ENCODE peak calls at places on chromosomes 5 and 9, in four cellular contexts. L is HepG2, P is GM12878, I is K562. Y is an unnamed sample.

GRCh38 chr9:131252120-131252519 is 24.2 kb downstream of the FAM78A start:
- DNase-seq in L (no peak), P (no peak), I (no peak), Y (no peak)

GRCh38 chr9:87189006-87189405 is 241.7 kb upstream of the GAS1 start:
- DNase-seq in L (no peak), P (no peak), I (no peak), Y (no peak)

GRCh38 chr5:51521583-51521982 is 138.3 kb downstream of the ISL1 start:
- DNase-seq in L (no peak), P (no peak), I (no peak), Y (no peak)

GRCh38 chr5:93579561-93580386 is 1.2 kb downstream of the NR2F1-AS1 start:
- DNase-seq in L (no peak), P (no peak), I (no peak), Y (peak; percentile 55)

GRCh38 chr9:128310461-128310860 is 11.8 kb downstream of the TRUB2 start:
- DNase-seq in L (no peak), P (no peak), I (no peak), Y (no peak)

GRCh38 chr5:181243521-181244307 is at the start of gene RACK1:
- DNase-seq in L (peak; percentile 87), P (peak; percentile 89), I (peak; percentile 67), Y (peak; percentile 86)

GRCh38 chr5:36162810-36163486 is 11.0 kb downstream of the SKP2 start:
- DNase-seq in L (no peak), P (no peak), I (no peak), Y (no peak)

GRCh38 chr9:6354072-6354686 is 26.0 kb downstream of the TPD52L3 start:
- DNase-seq in L (peak; percentile 61), P (peak; percentile 45), I (peak; percentile 49), Y (peak; percentile 19)

GRCh38 chr5:40089269-40089668 is 590.4 kb upstream of the PTGER4 start:
- DNase-seq in L (no peak), P (no peak), I (no peak), Y (no peak)

GRCh38 chr9:38437193-38437823 is 13.1 kb upstream of the IGFBPL1 start:
- DNase-seq in L (peak; percentile 91), P (no peak), I (no peak), Y (no peak)

GRCh38 chr9:38163518-38163917 is 94.5 kb upstream of the SHB start:
- DNase-seq in L (no peak), P (no peak), I (no peak), Y (no peak)

GRCh38 chr5:93899026-93899600 is 157.7 kb upstream of the POU5F2 start:
- DNase-seq in L (no peak), P (no peak), I (peak; percentile 17), Y (no peak)

GRCh38 chr5:2582507-2582906 is 169.0 kb downstream of the IRX2 start:
- DNase-seq in L (no peak), P (no peak), I (no peak), Y (no peak)

GRCh38 chr9:87551692-87552303 is 54.1 kb downstream of the DAPK1 start:
- DNase-seq in L (no peak), P (no peak), I (peak; percentile 46), Y (no peak)

GRCh38 chr5:1203311-1203967 is 2.0 kb downstream of the SLC6A19 start:
- DNase-seq in L (no peak), P (no peak), I (no peak), Y (no peak)

GRCh38 chr9:19493174-19493811 is 84.5 kb downstream of the ACER2 start:
- DNase-seq in L (peak; percentile 15), P (peak; percentile 11), I (peak; percentile 43), Y (peak; percentile 60)

GRCh38 chr9:133420392-133420827 is 1.8 kb upstream of the ADAMTS13 start:
- DNase-seq in L (no peak), P (peak; percentile 95), I (no peak), Y (no peak)

GRCh38 chr5:146059349-146060220 is 45.8 kb downstream of the PLAC8L1 start:
- DNase-seq in L (no peak), P (no peak), I (no peak), Y (no peak)

GRCh38 chr9:115000217-115000639 is 69.8 kb upstream of the TNFSF8 start:
- DNase-seq in L (no peak), P (no peak), I (no peak), Y (no peak)

GRCh38 chr9:109816490-109816889 is 36.5 kb downstream of the PALM2AKAP2 start:
- DNase-seq in L (peak; percentile 86), P (no peak), I (no peak), Y (no peak)

GRCh38 chr5:133756756-133757155 is 144.4 kb upstream of the FSTL4 start:
- DNase-seq in L (no peak), P (no peak), I (no peak), Y (no peak)

GRCh38 chr5:33824516-33825195 is 67.1 kb downstream of the ADAMTS12 start:
- DNase-seq in L (no peak), P (peak; percentile 43), I (no peak), Y (no peak)

GRCh38 chr5:94218374-94218773 is 400.0 kb downstream of the KIAA0825 start:
- DNase-seq in L (peak; percentile 21), P (no peak), I (no peak), Y (no peak)

GRCh38 chr5:172666251-172666650 is 25.2 kb downstream of the NEURL1B start:
- DNase-seq in L (peak; percentile 24), P (no peak), I (peak; percentile 55), Y (peak; percentile 55)

GRCh38 chr9:37325778-37326177 is 96.7 kb upstream of the GRHPR start:
- DNase-seq in L (no peak), P (no peak), I (no peak), Y (no peak)

GRCh38 chr9:121286973-121287721 is 19.2 kb downstream of the GSN start:
- DNase-seq in L (peak; percentile 86), P (no peak), I (peak; percentile 92), Y (peak; percentile 83)

GRCh38 chr5:50799596-50799995 is 133.2 kb downstream of the PARP8 start:
- DNase-seq in L (no peak), P (no peak), I (no peak), Y (no peak)

GRCh38 chr5:4384649-4385048 is 755.5 kb upstream of the ADAMTS16 start:
- DNase-seq in L (no peak), P (no peak), I (no peak), Y (no peak)

GRCh38 chr5:55502759-55503158 is 32.0 kb downstream of the PLPP1 start:
- DNase-seq in L (no peak), P (no peak), I (no peak), Y (no peak)

GRCh38 chr9:14467675-14468374 is 153.9 kb upstream of the NFIB start:
- DNase-seq in L (no peak), P (no peak), I (no peak), Y (no peak)

GRCh38 chr9:99825158-99826046 is 3.7 kb downstream of the NR4A3 start:
- DNase-seq in L (no peak), P (no peak), I (no peak), Y (peak; percentile 39)

GRCh38 chr9:84139296-84140100 is 158.9 kb downstream of the RMI1 start:
- DNase-seq in L (no peak), P (peak; percentile 30), I (no peak), Y (no peak)

GRCh38 chr5:133801955-133802751 is 166.3 kb downstream of the C5orf15 start:
- DNase-seq in L (no peak), P (no peak), I (no peak), Y (no peak)

GRCh38 chr5:136814621-136815378 is 449.5 kb upstream of the TRPC7 start:
- DNase-seq in L (no peak), P (no peak), I (no peak), Y (no peak)

GRCh38 chr9:92325991-92326500 is 293 bp downstream of the CENPP start:
- DNase-seq in L (no peak), P (no peak), I (peak; percentile 15), Y (no peak)

GRCh38 chr5:149264432-149265069 is 7.1 kb upstream of the AFAP1L1 start:
- DNase-seq in L (peak; percentile 21), P (no peak), I (peak; percentile 27), Y (peak; percentile 89)

DNA sequence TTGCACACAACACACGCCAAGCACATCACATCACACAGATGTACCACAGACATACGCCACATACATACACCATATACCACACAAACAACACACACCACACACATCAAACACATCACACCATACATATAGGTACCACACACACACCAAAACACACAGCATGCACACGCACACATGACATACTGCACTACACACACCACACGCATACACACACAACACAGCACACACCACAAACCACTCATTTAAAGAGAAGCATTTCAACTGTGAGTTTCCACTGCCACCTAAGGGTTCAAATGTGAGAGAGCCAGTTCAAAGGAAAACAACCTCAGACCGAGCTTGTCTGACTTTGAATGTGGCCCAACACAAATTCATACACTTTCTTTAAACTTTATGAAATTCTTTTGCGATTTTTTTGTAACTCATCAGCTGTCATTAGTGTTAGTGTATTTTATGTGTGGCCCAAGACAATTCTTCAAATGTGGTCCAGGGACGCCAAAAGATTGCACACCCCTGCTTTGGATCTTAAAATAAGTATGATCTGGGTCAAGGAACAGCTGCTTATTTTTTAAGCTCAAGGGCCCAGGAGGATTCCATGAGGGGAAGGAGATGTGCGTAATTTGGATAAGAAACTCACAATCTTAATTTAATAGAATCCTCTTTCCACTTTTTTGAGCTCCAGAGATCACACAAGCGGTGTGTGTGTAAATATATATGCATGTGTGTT is 494.6 kb downstream of the GADD45G start:
- DNase-seq in L (peak; percentile 12), P (no peak), I (no peak), Y (no peak)
- TF ChIP-seq CREB1 in L (no peak), P (no peak), I (no peak), Y (no peak)

GRCh38 chr5:139272471-139273321 is 20.8 kb upstream of the MATR3 start:
- DNase-seq in L (peak; percentile 73), P (no peak), I (no peak), Y (no peak)

GRCh38 chr5:139273322-139273571 is 20.3 kb upstream of the MATR3 start:
- DNase-seq in L (peak; percentile 51), P (no peak), I (no peak), Y (no peak)

GRCh38 chr5:139273572-139274264 is 19.8 kb upstream of the MATR3 start:
- DNase-seq in L (peak; percentile 82), P (peak; percentile 61), I (peak; percentile 97), Y (peak; percentile 88)

GRCh38 chr5:139268364-139269202 is 25.0 kb upstream of the MATR3 start:
- DNase-seq in L (no peak), P (no peak), I (no peak), Y (no peak)

GRCh38 chr5:139271201-139272027 is 22.1 kb upstream of the MATR3 start:
- DNase-seq in L (peak; percentile 74), P (no peak), I (no peak), Y (no peak)
- TF ChIP-seq CBFB in L (no peak), P (no peak), I (no peak), Y (no peak)

DNA sequence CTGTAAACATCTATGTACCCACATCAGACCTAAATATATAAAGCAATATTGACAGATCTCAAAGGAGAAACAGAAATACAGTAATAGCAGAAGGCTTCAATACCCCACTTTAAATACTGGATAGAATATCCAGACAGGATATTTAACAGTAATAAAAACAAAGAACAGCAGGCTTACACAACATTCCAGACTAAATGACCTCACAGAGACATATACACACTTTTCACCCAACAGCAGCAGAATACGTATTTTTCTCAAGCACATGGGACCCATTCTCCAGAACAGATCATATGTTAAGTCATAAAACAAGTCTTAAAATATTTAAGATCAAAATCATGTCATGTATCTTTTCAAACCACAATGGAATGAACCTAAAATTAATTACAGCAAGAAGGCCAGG is 76.8 kb downstream of the CAMSAP1 start:
- DNase-seq in L (no peak), P (no peak), I (no peak), Y (no peak)
- TF ChIP-seq CREB1 in L (no peak), P (no peak), I (no peak), Y (no peak)

GRCh38 chr5:58025825-58026224 is 434.1 kb downstream of the PLK2 start:
- DNase-seq in L (no peak), P (no peak), I (no peak), Y (no peak)
- TF ChIP-seq CBFB in L (no peak), P (no peak), I (no peak), Y (no peak)

GRCh38 chr9:136255166-136255538 is 9.5 kb upstream of the QSOX2 start:
- DNase-seq in L (peak; percentile 27), P (no peak), I (peak; percentile 44), Y (no peak)
- TF ChIP-seq CREB1 in L (no peak), P (no peak), I (no peak), Y (no peak)